ENCODE peak calls at places on chromosomes 12 and 14, in six cellular contexts. One of them, this sample, is unnamed.

GRCh38 chr12:65443038-65443437 is 164.6 kb downstream of the MSRB3 start:
- DNase-seq in mesothelial cell of epicardium: no peak
- DNase-seq in neural progenitor cell: no peak
- DNase-seq in HCT116: no peak
- DNase-seq in RWPE2: no peak
- DNase-seq in adrenal gland: no peak
- DNase-seq in this sample: no peak

GRCh38 chr12:127125607-127126259 is 1141.2 kb upstream of the TMEM132C start:
- DNase-seq in HCT116: peak; percentile 97
- DNase-seq in mesothelial cell of epicardium: no peak
- DNase-seq in RWPE2: peak; percentile 93
- DNase-seq in adrenal gland: no peak
- DNase-seq in neural progenitor cell: no peak
- DNase-seq in this sample: no peak

GRCh38 chr12:29159690-29160089 is 10.6 kb downstream of the FAR2 start:
- DNase-seq in HCT116: no peak
- DNase-seq in adrenal gland: no peak
- DNase-seq in RWPE2: no peak
- DNase-seq in neural progenitor cell: no peak
- DNase-seq in mesothelial cell of epicardium: no peak
- DNase-seq in this sample: no peak

GRCh38 chr12:131775904-131776889 is 52.0 kb upstream of the MMP17 start:
- DNase-seq in neural progenitor cell: no peak
- DNase-seq in mesothelial cell of epicardium: no peak
- DNase-seq in adrenal gland: no peak
- DNase-seq in HCT116: no peak
- DNase-seq in RWPE2: no peak
- DNase-seq in this sample: no peak

GRCh38 chr12:89245090-89245489 is 107.2 kb downstream of the DUSP6 start:
- DNase-seq in RWPE2: no peak
- DNase-seq in neural progenitor cell: peak; percentile 9
- DNase-seq in adrenal gland: no peak
- DNase-seq in HCT116: no peak
- DNase-seq in mesothelial cell of epicardium: no peak
- DNase-seq in this sample: no peak

GRCh38 chr12:55893723-55894122 is 34.0 kb downstream of the PYM1 start:
- DNase-seq in HCT116: no peak
- DNase-seq in mesothelial cell of epicardium: no peak
- DNase-seq in RWPE2: no peak
- DNase-seq in adrenal gland: no peak
- DNase-seq in neural progenitor cell: no peak
- DNase-seq in this sample: no peak

GRCh38 chr12:509494-509893 is 49.8 kb downstream of the B4GALNT3 start:
- DNase-seq in HCT116: no peak
- DNase-seq in RWPE2: no peak
- DNase-seq in neural progenitor cell: peak; percentile 27
- DNase-seq in mesothelial cell of epicardium: no peak
- DNase-seq in adrenal gland: no peak
- DNase-seq in this sample: no peak

GRCh38 chr12:12367096-12367998 is 10.5 kb downstream of the BORCS5 start:
- DNase-seq in RWPE2: no peak
- DNase-seq in neural progenitor cell: no peak
- DNase-seq in mesothelial cell of epicardium: no peak
- DNase-seq in adrenal gland: no peak
- DNase-seq in HCT116: no peak
- DNase-seq in this sample: no peak

GRCh38 chr12:6612247-6612646 is 5.1 kb upstream of the CHD4 start:
- DNase-seq in adrenal gland: no peak
- DNase-seq in mesothelial cell of epicardium: no peak
- DNase-seq in HCT116: no peak
- DNase-seq in RWPE2: no peak
- DNase-seq in neural progenitor cell: no peak
- DNase-seq in this sample: no peak

GRCh38 chr14:89240414-89240813 is 176.6 kb downstream of the FOXN3 start:
- DNase-seq in adrenal gland: peak; percentile 44
- DNase-seq in mesothelial cell of epicardium: no peak
- DNase-seq in RWPE2: no peak
- DNase-seq in neural progenitor cell: no peak
- DNase-seq in HCT116: no peak
- DNase-seq in this sample: no peak

GRCh38 chr12:89231686-89232085 is 120.6 kb downstream of the DUSP6 start:
- DNase-seq in neural progenitor cell: no peak
- DNase-seq in RWPE2: no peak
- DNase-seq in HCT116: no peak
- DNase-seq in adrenal gland: no peak
- DNase-seq in mesothelial cell of epicardium: no peak
- DNase-seq in this sample: no peak

GRCh38 chr14:76472199-76472723 is 96.3 kb downstream of the ESRRB start:
- DNase-seq in adrenal gland: no peak
- DNase-seq in neural progenitor cell: no peak
- DNase-seq in mesothelial cell of epicardium: no peak
- DNase-seq in HCT116: no peak
- DNase-seq in RWPE2: no peak
- DNase-seq in this sample: no peak

GRCh38 chr12:64193045-64193444 is 29.1 kb downstream of the KICS2 start:
- DNase-seq in adrenal gland: no peak
- DNase-seq in RWPE2: no peak
- DNase-seq in mesothelial cell of epicardium: no peak
- DNase-seq in HCT116: no peak
- DNase-seq in neural progenitor cell: no peak
- DNase-seq in this sample: no peak

DNA sequence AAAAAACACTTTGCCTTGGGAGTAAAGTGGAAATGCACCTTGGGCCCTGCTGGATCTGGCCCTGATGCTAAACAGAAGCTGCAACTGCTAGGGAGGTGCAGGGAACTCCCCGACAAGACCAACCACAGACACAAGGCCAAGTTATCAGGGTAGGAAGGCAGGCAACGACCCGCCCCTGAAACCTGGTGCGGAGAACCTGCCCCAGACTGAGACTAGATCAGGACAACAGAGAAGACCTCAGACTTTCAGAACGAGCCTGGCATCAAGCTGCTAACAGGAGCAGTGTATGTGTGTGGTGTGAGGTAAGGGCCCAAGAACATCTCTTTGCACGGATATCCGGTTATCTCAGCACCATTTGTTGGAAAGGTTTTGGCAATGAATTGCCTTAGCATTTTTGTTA is 233.7 kb upstream of the RTL1 start:
- DNase-seq in mesothelial cell of epicardium: no peak
- DNase-seq in neural progenitor cell: no peak
- DNase-seq in RWPE2: no peak
- DNase-seq in HCT116: no peak
- DNase-seq in adrenal gland: no peak
- DNase-seq in this sample: no peak
- TF ChIP-seq CTCF in mesothelial cell of epicardium: no peak
- TF ChIP-seq CTCF in neural progenitor cell: no peak
- TF ChIP-seq CTCF in RWPE2: no peak
- TF ChIP-seq CTCF in HCT116: no peak
- TF ChIP-seq CTCF in adrenal gland: no peak
- TF ChIP-seq CTCF in this sample: no peak

GRCh38 chr12:86212970-86213369 is 43.2 kb downstream of the MGAT4C start:
- DNase-seq in RWPE2: no peak
- DNase-seq in HCT116: no peak
- DNase-seq in mesothelial cell of epicardium: no peak
- DNase-seq in adrenal gland: no peak
- DNase-seq in neural progenitor cell: no peak
- DNase-seq in this sample: no peak
- TF ChIP-seq CTCF in RWPE2: no peak
- TF ChIP-seq CTCF in HCT116: no peak
- TF ChIP-seq CTCF in mesothelial cell of epicardium: no peak
- TF ChIP-seq CTCF in adrenal gland: no peak
- TF ChIP-seq CTCF in neural progenitor cell: no peak
- TF ChIP-seq CTCF in this sample: no peak

GRCh38 chr12:76520348-76520747 is 39.2 kb downstream of the OSBPL8 start:
- DNase-seq in neural progenitor cell: no peak
- DNase-seq in adrenal gland: no peak
- DNase-seq in HCT116: no peak
- DNase-seq in mesothelial cell of epicardium: no peak
- DNase-seq in RWPE2: no peak
- DNase-seq in this sample: no peak

GRCh38 chr12:76519538-76519937 is 40.0 kb downstream of the OSBPL8 start:
- DNase-seq in mesothelial cell of epicardium: no peak
- DNase-seq in neural progenitor cell: no peak
- DNase-seq in adrenal gland: no peak
- DNase-seq in RWPE2: no peak
- DNase-seq in HCT116: no peak
- DNase-seq in this sample: no peak

GRCh38 chr12:76518699-76519098 is 40.9 kb downstream of the OSBPL8 start:
- DNase-seq in mesothelial cell of epicardium: no peak
- DNase-seq in neural progenitor cell: no peak
- DNase-seq in RWPE2: no peak
- DNase-seq in HCT116: no peak
- DNase-seq in adrenal gland: no peak
- DNase-seq in this sample: no peak

DNA sequence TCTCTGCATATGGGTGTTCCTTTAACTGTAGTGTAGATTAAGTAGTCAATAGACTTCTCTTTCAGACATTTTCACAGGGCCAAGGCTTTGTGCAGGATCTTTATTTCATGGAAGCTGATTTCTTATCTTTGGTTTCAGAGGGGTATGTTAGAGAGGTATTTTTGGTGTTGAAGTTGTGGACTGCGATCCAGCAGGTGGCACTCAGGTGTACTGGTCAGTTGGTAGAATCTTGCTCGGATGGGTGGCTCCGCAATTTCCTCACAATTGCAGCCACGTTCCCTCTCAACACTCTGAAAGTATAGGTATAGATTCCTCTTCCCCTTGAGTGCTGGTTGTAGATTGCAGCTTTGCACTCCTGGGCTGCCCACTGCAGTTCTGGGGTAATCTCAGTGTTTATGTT is 44.3 kb downstream of the OSBPL8 start:
- DNase-seq in adrenal gland: no peak
- DNase-seq in mesothelial cell of epicardium: no peak
- DNase-seq in RWPE2: no peak
- DNase-seq in neural progenitor cell: no peak
- DNase-seq in HCT116: no peak
- DNase-seq in this sample: no peak
- TF ChIP-seq CTCF in adrenal gland: no peak
- TF ChIP-seq CTCF in mesothelial cell of epicardium: no peak
- TF ChIP-seq CTCF in RWPE2: no peak
- TF ChIP-seq CTCF in neural progenitor cell: no peak
- TF ChIP-seq CTCF in HCT116: no peak
- TF ChIP-seq CTCF in this sample: no peak

GRCh38 chr14:104397956-104398355 is 181.6 kb upstream of the C14orf180 start:
- DNase-seq in neural progenitor cell: no peak
- DNase-seq in mesothelial cell of epicardium: no peak
- DNase-seq in HCT116: no peak
- DNase-seq in adrenal gland: no peak
- DNase-seq in RWPE2: no peak
- DNase-seq in this sample: no peak

GRCh38 chr14:104400355-104400754 is 179.2 kb upstream of the C14orf180 start:
- DNase-seq in adrenal gland: peak; percentile 31
- DNase-seq in RWPE2: peak; percentile 41
- DNase-seq in mesothelial cell of epicardium: no peak
- DNase-seq in HCT116: no peak
- DNase-seq in neural progenitor cell: no peak
- DNase-seq in this sample: no peak

GRCh38 chr14:104398656-104399055 is 180.9 kb upstream of the C14orf180 start:
- DNase-seq in HCT116: no peak
- DNase-seq in neural progenitor cell: no peak
- DNase-seq in mesothelial cell of epicardium: no peak
- DNase-seq in RWPE2: peak; percentile 26
- DNase-seq in adrenal gland: no peak
- DNase-seq in this sample: no peak

GRCh38 chr14:104401785-104402184 is 177.8 kb upstream of the C14orf180 start:
- DNase-seq in RWPE2: no peak
- DNase-seq in mesothelial cell of epicardium: no peak
- DNase-seq in neural progenitor cell: no peak
- DNase-seq in adrenal gland: no peak
- DNase-seq in HCT116: no peak
- DNase-seq in this sample: no peak

GRCh38 chr14:104399432-104400155 is 180.0 kb upstream of the C14orf180 start:
- DNase-seq in adrenal gland: peak; percentile 50
- DNase-seq in RWPE2: peak; percentile 30
- DNase-seq in HCT116: no peak
- DNase-seq in mesothelial cell of epicardium: no peak
- DNase-seq in neural progenitor cell: peak; percentile 54
- DNase-seq in this sample: peak; percentile 72
- TF ChIP-seq CTCF in adrenal gland: no peak
- TF ChIP-seq CTCF in RWPE2: no peak
- TF ChIP-seq CTCF in HCT116: no peak
- TF ChIP-seq CTCF in mesothelial cell of epicardium: no peak
- TF ChIP-seq CTCF in neural progenitor cell: no peak
- TF ChIP-seq CTCF in this sample: peak; percentile 55

GRCh38 chr12:116389990-116390655 is 112.6 kb upstream of the MED13L start:
- DNase-seq in HCT116: peak; percentile 31
- DNase-seq in RWPE2: peak; percentile 86
- DNase-seq in neural progenitor cell: no peak
- DNase-seq in adrenal gland: peak; percentile 67
- DNase-seq in mesothelial cell of epicardium: no peak
- DNase-seq in this sample: no peak
- TF ChIP-seq CTCF in HCT116: no peak
- TF ChIP-seq CTCF in RWPE2: no peak
- TF ChIP-seq CTCF in neural progenitor cell: no peak
- TF ChIP-seq CTCF in adrenal gland: no peak
- TF ChIP-seq CTCF in mesothelial cell of epicardium: no peak
- TF ChIP-seq CTCF in this sample: no peak

DNA sequence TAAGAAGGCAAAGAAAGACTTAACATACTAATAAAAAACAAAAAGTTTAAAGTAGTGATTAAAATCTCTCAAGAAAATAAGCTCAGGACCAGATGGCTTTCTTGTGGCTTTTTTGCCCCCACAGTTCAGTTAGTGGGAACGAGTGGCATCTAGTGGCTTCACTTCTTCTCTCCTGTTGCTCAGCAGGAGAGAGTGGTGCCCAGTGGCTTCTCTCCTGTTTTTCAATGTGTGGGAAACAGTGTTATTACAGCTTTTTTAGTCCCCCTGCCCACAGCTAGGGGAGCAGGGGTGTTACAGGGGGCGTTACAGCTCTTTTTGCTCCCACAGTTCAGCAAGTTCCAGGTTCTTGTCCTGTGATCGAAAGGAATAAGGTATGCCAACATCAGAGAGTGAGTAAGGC is 135.2 kb downstream of the RERGL start:
- DNase-seq in RWPE2: no peak
- DNase-seq in HCT116: no peak
- DNase-seq in neural progenitor cell: peak; percentile 6
- DNase-seq in mesothelial cell of epicardium: no peak
- DNase-seq in adrenal gland: no peak
- DNase-seq in this sample: no peak
- TF ChIP-seq CTCF in RWPE2: no peak
- TF ChIP-seq CTCF in HCT116: no peak
- TF ChIP-seq CTCF in neural progenitor cell: no peak
- TF ChIP-seq CTCF in mesothelial cell of epicardium: no peak
- TF ChIP-seq CTCF in adrenal gland: no peak
- TF ChIP-seq CTCF in this sample: no peak